ENCODE peak calls at places on chromosome 13, in seven cellular contexts. S, V, X, B, U, H and I are unnamed samples.

GRCh38 chr13:27182844-27183497 is 11.4 kb upstream of the USP12 start:
- DNase-seq in U (peak; percentile 25), H (peak; percentile 79), X (peak; percentile 48), S (no peak), B (peak; percentile 83), V (peak; percentile 87), I (peak; percentile 14)

GRCh38 chr13:72384186-72384823 is 343.1 kb downstream of the MZT1 start:
- DNase-seq in V (no peak), X (no peak), U (no peak), H (peak; percentile 18), S (no peak), B (no peak), I (no peak)

GRCh38 chr13:109869312-109870237 is 83.2 kb upstream of the IRS2 start:
- DNase-seq in B (peak; percentile 50), X (no peak), U (no peak), S (peak; percentile 19), H (peak; percentile 84), V (peak; percentile 90), I (peak; percentile 97)

GRCh38 chr13:62524498-62524897 is 1108.8 kb upstream of the PCDH20 start:
- DNase-seq in U (no peak), S (no peak), B (no peak), V (no peak), H (no peak), X (no peak), I (no peak)

GRCh38 chr13:112204881-112205327 is 138.0 kb downstream of the SOX1 start:
- DNase-seq in B (no peak), S (no peak), V (no peak), X (no peak), H (no peak), U (no peak), I (peak; percentile 6)

GRCh38 chr13:111946214-111946613 is 120.7 kb upstream of the SOX1 start:
- DNase-seq in U (no peak), V (no peak), B (no peak), H (no peak), X (no peak), S (no peak), I (no peak)

GRCh38 chr13:110676511-110677204 is 29.3 kb downstream of the CARS2 start:
- DNase-seq in S (no peak), V (peak; percentile 35), U (no peak), H (no peak), X (no peak), B (no peak), I (no peak)

GRCh38 chr13:104648291-104648690 is 1582.1 kb upstream of the SLC10A2 start:
- DNase-seq in V (no peak), H (no peak), U (no peak), S (no peak), B (no peak), X (no peak), I (no peak)

GRCh38 chr13:22517544-22517943 is 663.2 kb upstream of the SGCG start:
- DNase-seq in H (no peak), U (no peak), X (no peak), S (no peak), B (no peak), V (no peak), I (no peak)

GRCh38 chr13:78601124-78601885 is 2.0 kb downstream of the POU4F1 start:
- DNase-seq in S (peak; percentile 44), U (no peak), H (peak; percentile 37), B (no peak), V (no peak), X (no peak), I (no peak)

GRCh38 chr13:43787998-43788397 is 1.2 kb upstream of the ENOX1 start:
- DNase-seq in X (no peak), V (no peak), U (no peak), B (peak; percentile 61), H (peak; percentile 63), S (no peak), I (no peak)

GRCh38 chr13:44263920-44264610 is 109.6 kb upstream of the SERP2 start:
- DNase-seq in U (no peak), B (no peak), S (no peak), X (no peak), H (peak; percentile 90), V (no peak), I (no peak)

GRCh38 chr13:33441015-33441414 is 155.5 kb upstream of the STARD13 start:
- DNase-seq in H (peak; percentile 42), U (no peak), B (peak; percentile 31), S (no peak), V (no peak), X (no peak), I (peak; percentile 64)

GRCh38 chr13:94928127-94928526 is 215.8 kb upstream of the SOX21 start:
- DNase-seq in V (no peak), H (no peak), S (no peak), U (no peak), B (no peak), X (no peak), I (no peak)

GRCh38 chr13:73060251-73061160 is 1.7 kb downstream of the KLF5 start:
- DNase-seq in H (peak; percentile 75), S (peak; percentile 13), U (peak; percentile 22), X (no peak), B (peak; percentile 71), V (no peak), I (peak; percentile 47)

GRCh38 chr13:100336795-100337516 is 248.1 kb downstream of the PCCA start:
- DNase-seq in U (no peak), V (no peak), X (no peak), B (no peak), H (no peak), S (no peak), I (no peak)

GRCh38 chr13:68588623-68589022 is 1358.5 kb upstream of the PCDH9 start:
- DNase-seq in V (no peak), S (no peak), X (no peak), B (no peak), U (no peak), H (no peak), I (no peak)

GRCh38 chr13:114194853-114195252 is 15.8 kb downstream of the CFAP97D2 start:
- DNase-seq in H (no peak), V (no peak), U (no peak), X (no peak), S (peak; percentile 65), B (no peak), I (no peak)

GRCh38 chr13:91767681-91768080 is 369.3 kb downstream of the GPC5 start:
- DNase-seq in B (no peak), H (peak; percentile 29), X (no peak), U (no peak), S (no peak), V (no peak), I (no peak)

GRCh38 chr13:108342369-108343289 is 73.1 kb downstream of the TNFSF13B start:
- DNase-seq in V (no peak), H (peak; percentile 42), U (no peak), B (peak; percentile 55), S (peak; percentile 69), X (no peak), I (no peak)

GRCh38 chr13:41601718-41602445 is 144.5 kb downstream of the RGCC start:
- DNase-seq in X (peak; percentile 22), U (no peak), B (peak; percentile 55), V (no peak), H (no peak), S (no peak), I (no peak)

GRCh38 chr13:50677687-50678463 is 165.6 kb downstream of the DLEU7 start:
- DNase-seq in X (no peak), B (no peak), H (no peak), V (no peak), S (no peak), U (no peak), I (no peak)

GRCh38 chr13:40350283-40350992 is 316.0 kb downstream of the FOXO1 start:
- DNase-seq in B (no peak), H (peak; percentile 64), X (no peak), S (no peak), V (no peak), U (peak; percentile 82), I (no peak)
- H3K4me3 ChIP-seq in B (no peak overlapping the region), H (no peak overlapping the region), X (no peak overlapping the region), S (no peak overlapping the region), V (no peak overlapping the region), U (no peak overlapping the region), I (no peak overlapping the region)

GRCh38 chr13:80504453-80504852 is 163.5 kb upstream of the SPRY2 start:
- DNase-seq in B (no peak), U (peak; percentile 8), V (no peak), X (no peak), S (no peak), H (peak; percentile 43), I (no peak)
- H3K4me3 ChIP-seq in B (no peak overlapping the region), U (no peak overlapping the region), V (no peak overlapping the region), X (no peak overlapping the region), S (no peak overlapping the region), H (no peak overlapping the region), I (no peak overlapping the region)

GRCh38 chr13:97109256-97109655 is 112.9 kb upstream of the MBNL2 start:
- DNase-seq in S (no peak), V (no peak), H (no peak), B (no peak), U (no peak), X (no peak), I (no peak)
- H3K4me3 ChIP-seq in S (no peak overlapping the region), V (no peak overlapping the region), H (no peak overlapping the region), B (no peak overlapping the region), U (peak overlapping the region; percentile 25), X (no peak overlapping the region), I (no peak overlapping the region)

GRCh38 chr13:32305646-32306045 is 9.5 kb downstream of the ZAR1L start:
- DNase-seq in H (no peak), S (no peak), X (no peak), B (no peak), U (no peak), V (no peak), I (no peak)

GRCh38 chr13:32314271-32314967 is 744 bp downstream of the ZAR1L start:
- DNase-seq in B (no peak), H (no peak), S (no peak), V (peak; percentile 43), U (peak; percentile 8), X (peak; percentile 43), I (peak; percentile 25)

GRCh38 chr13:32309812-32310706 is 5.1 kb downstream of the ZAR1L start:
- DNase-seq in B (peak; percentile 76), U (peak; percentile 2), V (no peak), S (peak; percentile 69), X (no peak), H (peak; percentile 81), I (peak; percentile 9)

GRCh38 chr13:32311188-32311897 is 3.8 kb downstream of the ZAR1L start:
- DNase-seq in B (no peak), H (no peak), S (no peak), U (no peak), V (no peak), X (no peak), I (no peak)

DNA sequence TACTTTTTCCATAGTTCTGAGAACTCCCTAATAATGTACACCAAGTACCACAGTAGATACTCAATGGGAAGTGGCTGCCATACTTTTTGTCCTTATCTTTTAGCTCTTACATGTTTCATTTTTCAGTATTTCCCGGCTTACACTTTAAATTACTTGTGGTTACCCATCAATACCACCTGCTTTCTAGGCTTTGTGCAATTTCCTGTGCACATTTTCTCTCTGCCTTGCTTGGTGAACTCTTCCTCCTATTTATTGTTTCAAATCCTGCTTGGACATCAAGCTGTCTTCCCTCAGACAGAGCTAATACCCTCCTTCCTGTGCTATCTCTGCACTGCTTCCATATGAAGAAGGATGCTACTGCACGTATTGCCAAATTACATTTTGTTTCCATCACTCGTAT is 5.9 kb downstream of the ZAR1L start:
- DNase-seq in H (no peak), V (no peak), S (no peak), U (no peak), X (no peak), B (no peak), I (no peak)
- H3K4me3 ChIP-seq in H (no peak overlapping the region), V (no peak overlapping the region), S (no peak overlapping the region), U (no peak overlapping the region), X (no peak overlapping the region), B (no peak overlapping the region), I (no peak overlapping the region)